ENCODE peak calls at places on chromosome 3, in eight cellular contexts. V is CD8-positive, alpha-beta memory T cell; S is mammary epithelial cell; A is pancreas; P is RWPE2; L is DND-41; U is heart left ventricle; G is hepatocyte. F is an unnamed sample.
A peak's percentile ranks its signal among the peaks of the same experiment; 100 is the strongest.

GRCh38 chr3:119396870-119397269 is 66.5 kb downstream of the TMEM39A start:
- DNase-seq in A (no peak), U (no peak), V (no peak), G (no peak), L (no peak), S (no peak), P (no peak), F (no peak)

GRCh38 chr3:130258532-130258952 is 86.9 kb upstream of the COL6A5 start:
- DNase-seq in S (peak; percentile 46), P (no peak), A (no peak), U (peak; percentile 39), L (no peak), V (no peak), G (no peak), F (no peak)

GRCh38 chr3:50600141-50600753 is 11.3 kb downstream of the CISH start:
- DNase-seq in P (no peak), S (no peak), U (peak; percentile 54), G (no peak), A (peak; percentile 62), L (peak; percentile 79), V (no peak), F (no peak)

GRCh38 chr3:127831723-127832172 is 9.4 kb upstream of the MGLL start:
- DNase-seq in U (no peak), L (peak; percentile 11), A (peak; percentile 70), S (no peak), V (no peak), G (no peak), P (no peak), F (no peak)

GRCh38 chr3:49802719-49803463 is at the start of gene INKA1:
- DNase-seq in L (peak; percentile 85), V (peak; percentile 83), A (peak; percentile 91), G (peak; percentile 95), P (peak; percentile 84), U (peak; percentile 92), S (peak; percentile 82), F (peak; percentile 88)

GRCh38 chr3:180762866-180763265 is 83.6 kb upstream of the CCDC39 start:
- DNase-seq in V (no peak), L (no peak), S (peak; percentile 70), P (no peak), U (no peak), G (no peak), A (no peak), F (no peak)

GRCh38 chr3:133457025-133457424 is 57.2 kb downstream of the BFSP2 start:
- DNase-seq in L (no peak), A (no peak), U (no peak), G (no peak), V (no peak), P (no peak), S (no peak), F (no peak)

GRCh38 chr3:46932455-46933225 is 43.9 kb downstream of the CCDC12 start:
- DNase-seq in A (peak; percentile 32), U (peak; percentile 39), G (no peak), V (no peak), P (no peak), S (no peak), L (no peak), F (no peak)

GRCh38 chr3:179015551-179016020 is 56.0 kb downstream of the ZMAT3 start:
- DNase-seq in L (peak; percentile 78), V (peak; percentile 30), P (no peak), G (peak; percentile 84), S (peak; percentile 75), A (no peak), U (no peak), F (peak; percentile 79)

GRCh38 chr3:184002469-184002868 is 15.2 kb downstream of the ABCC5 start:
- DNase-seq in P (no peak), L (no peak), S (no peak), A (no peak), G (no peak), U (peak; percentile 66), V (no peak), F (no peak)

GRCh38 chr3:106348142-106348690 is 479.4 kb upstream of the CBLB start:
- DNase-seq in S (no peak), P (no peak), V (no peak), A (no peak), G (no peak), L (no peak), U (no peak), F (no peak)

DNA sequence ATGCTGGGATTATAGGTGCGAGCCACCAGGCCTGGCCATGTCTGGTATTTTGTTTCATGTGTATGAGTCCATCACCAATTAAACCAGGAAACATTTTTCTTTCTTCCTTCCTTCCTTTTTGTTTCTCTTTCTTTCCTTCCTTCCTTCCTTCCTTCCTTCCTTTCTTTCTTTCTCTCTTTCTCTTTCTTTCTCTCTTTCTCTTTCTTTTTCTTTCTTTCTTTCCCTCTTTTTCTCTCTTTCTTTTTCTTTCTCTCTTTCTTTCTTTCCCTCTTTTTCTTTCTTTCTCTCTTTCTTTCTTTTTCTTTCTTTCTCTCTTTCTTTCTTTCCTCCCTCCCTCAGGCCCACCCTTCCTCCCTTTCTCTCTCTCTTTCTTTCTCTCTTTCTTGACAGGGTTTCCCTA is 83.4 kb downstream of the SLC9A9 start:
- DNase-seq in A (no peak), P (no peak), U (no peak), L (no peak), V (no peak), G (no peak), S (no peak), F (no peak)
- H3K4me1 ChIP-seq in A (no peaks in the 10 kb centered on the region), P (no peaks in the 10 kb centered on the region), U (no peaks in the 10 kb centered on the region), L (peaks cover 10% of the 10 kb centered on the region), V (no peaks in the 10 kb centered on the region), G (no peaks in the 10 kb centered on the region), S (no peaks in the 10 kb centered on the region), F (no peaks in the 10 kb centered on the region)

GRCh38 chr3:122993573-122993972 is 34.0 kb downstream of the SEMA5B start:
- DNase-seq in P (no peak), A (no peak), G (no peak), V (no peak), L (no peak), U (no peak), S (no peak), F (no peak)

GRCh38 chr3:122991236-122991985 is 36.2 kb downstream of the SEMA5B start:
- DNase-seq in S (no peak), L (no peak), A (no peak), P (no peak), U (no peak), V (no peak), G (no peak), F (no peak)

GRCh38 chr3:122989856-122990575 is 37.5 kb downstream of the SEMA5B start:
- DNase-seq in L (no peak), G (no peak), A (no peak), P (no peak), V (no peak), S (no peak), U (no peak), F (no peak)

GRCh38 chr3:122992628-122993570 is 34.7 kb downstream of the SEMA5B start:
- DNase-seq in L (no peak), U (no peak), P (no peak), V (no peak), A (no peak), G (no peak), S (no peak), F (no peak)

DNA sequence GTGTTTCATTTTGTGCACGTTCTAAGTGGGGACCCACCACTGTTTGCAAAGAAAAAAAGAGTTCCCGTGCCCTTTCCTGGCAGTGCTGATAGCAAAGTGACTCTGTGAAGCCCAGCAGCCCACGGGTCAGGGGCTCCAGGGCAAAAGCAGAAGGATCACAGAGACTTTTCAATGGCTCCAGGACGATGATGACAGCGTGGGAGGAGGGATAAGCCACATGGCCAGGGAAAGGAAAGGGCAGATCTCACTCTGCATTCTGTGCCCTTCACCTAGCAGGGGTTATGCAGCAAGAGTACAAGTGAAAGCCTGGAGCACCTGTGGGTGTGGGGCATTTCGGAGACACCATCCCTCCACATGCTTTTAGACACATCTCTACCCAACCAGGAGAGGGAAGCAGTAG is 35.4 kb downstream of the SEMA5B start:
- DNase-seq in L (no peak), G (no peak), U (no peak), P (no peak), V (no peak), A (no peak), S (no peak), F (no peak)
- H3K4me1 ChIP-seq in L (no peaks in the 10 kb centered on the region), G (peaks cover 4% of the 10 kb centered on the region), U (no peaks in the 10 kb centered on the region), P (no peaks in the 10 kb centered on the region), V (no peaks in the 10 kb centered on the region), A (no peaks in the 10 kb centered on the region), S (no peaks in the 10 kb centered on the region), F (no peaks in the 10 kb centered on the region)

GRCh38 chr3:123375014-123375940 is 73.6 kb downstream of the ADCY5 start:
- DNase-seq in L (no peak), S (no peak), U (peak; percentile 76), G (peak; percentile 23), P (no peak), A (no peak), V (no peak), F (no peak)

GRCh38 chr3:123378409-123378915 is 70.4 kb downstream of the ADCY5 start:
- DNase-seq in V (no peak), P (no peak), S (no peak), A (no peak), U (peak; percentile 21), L (no peak), G (no peak), F (no peak)

GRCh38 chr3:123374016-123374415 is 74.9 kb downstream of the ADCY5 start:
- DNase-seq in L (no peak), A (no peak), U (peak; percentile 15), G (no peak), P (no peak), V (no peak), S (no peak), F (no peak)

GRCh38 chr3:123377173-123377740 is 71.6 kb downstream of the ADCY5 start:
- DNase-seq in L (no peak), A (no peak), P (no peak), U (peak; percentile 33), G (no peak), S (no peak), V (no peak), F (no peak)

GRCh38 chr3:123376451-123377172 is 72.3 kb downstream of the ADCY5 start:
- DNase-seq in V (no peak), A (no peak), G (no peak), P (no peak), L (no peak), U (peak; percentile 21), S (no peak), F (no peak)
- H3K4me1 ChIP-seq in V (no peaks in the 10 kb centered on the region), A (no peaks in the 10 kb centered on the region), G (peaks cover 10% of the 10 kb centered on the region), P (no peaks in the 10 kb centered on the region), L (no peaks in the 10 kb centered on the region), U (peaks cover 13% of the 10 kb centered on the region), S (peaks cover 15% of the 10 kb centered on the region), F (no peaks in the 10 kb centered on the region)

DNA sequence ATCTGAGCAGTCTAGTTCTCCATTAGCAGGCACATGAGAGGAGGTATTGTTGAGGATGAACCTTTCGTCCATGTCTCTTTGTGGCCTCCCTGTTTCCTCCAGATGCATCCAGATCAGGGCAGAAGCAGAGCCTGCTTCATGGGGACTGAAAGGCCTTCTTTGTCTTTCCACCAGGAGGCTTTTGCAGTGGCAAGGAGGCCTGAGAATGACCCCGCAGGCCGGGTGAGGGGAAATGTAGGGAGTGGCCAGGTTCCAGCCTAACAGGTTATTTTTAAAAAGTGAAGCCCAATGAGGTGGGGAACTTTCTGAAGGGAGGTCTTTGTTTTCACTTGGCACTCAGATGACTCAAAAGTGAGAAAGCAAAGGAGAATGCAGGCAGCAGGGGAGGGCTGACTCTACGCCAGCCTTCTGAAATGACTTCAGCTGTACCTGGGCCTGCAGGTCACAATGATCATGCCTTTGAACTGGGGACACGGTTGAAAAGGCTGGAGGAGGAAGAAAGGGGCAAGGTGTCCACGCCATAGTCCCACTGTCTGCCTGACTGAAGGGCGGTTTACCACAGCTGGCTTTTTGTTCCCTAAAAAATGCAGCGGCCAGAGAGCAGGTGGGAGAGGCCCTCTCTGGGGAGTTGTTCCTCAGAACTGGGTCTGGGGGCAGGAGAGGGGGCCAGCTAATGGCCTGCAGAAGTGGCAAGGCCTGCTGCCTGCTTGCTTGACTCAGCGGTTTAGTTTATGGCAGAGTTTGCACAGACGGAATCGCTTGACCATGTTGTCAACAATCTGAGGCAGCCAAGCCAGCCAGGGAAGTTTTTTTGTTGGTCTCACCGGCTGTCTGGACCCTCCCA is 28.7 kb downstream of the CMTM7 start:
- DNase-seq in U (no peak), L (no peak), P (peak; percentile 89), G (peak; percentile 55), A (peak; percentile 65), V (no peak), S (peak; percentile 98), F (no peak)
- H3K4me1 ChIP-seq in U (no peaks in the 10 kb centered on the region), L (peaks cover 73% of the 10 kb centered on the region), P (peaks cover 37% of the 10 kb centered on the region), G (peaks cover 27% of the 10 kb centered on the region), A (peaks cover 36% of the 10 kb centered on the region), V (peaks cover 94% of the 10 kb centered on the region), S (peaks cover 54% of the 10 kb centered on the region), F (peaks cover 94% of the 10 kb centered on the region)